ENCODE peak calls at places on chromosome 17, in nine cellular contexts. One of them, this sample, is unnamed.
A peak's percentile ranks its signal among the peaks of the same experiment; 100 is the strongest.

GRCh38 chr17:75181608-75182318 is 996 bp downstream of the SUMO2 start:
- DNase-seq in pancreas: no peak
- DNase-seq in iPS-NIHi11: no peak
- DNase-seq in stimulated activated CD8-positive, alpha-beta memory T cell treated with anti-CD3 and anti-CD28 coated beads, Interleukin-4, amount 100 ng/mL, for 24 hours: peak; percentile 26
- DNase-seq in B cell: peak; percentile 51
- DNase-seq in stimulated activated CD4-positive, alpha-beta T cell treated with anti-CD3 and anti-CD28 coated beads, Interleukin-1b, Interleukin-23, amount 100 ng/mL, for 1 hour: peak; percentile 14
- DNase-seq in testis: peak; percentile 53
- DNase-seq in GM20000: peak; percentile 45
- DNase-seq in A549: no peak
- DNase-seq in this sample: no peak

GRCh38 chr17:82659886-82660285 is 11.6 kb upstream of the WDR45B start:
- DNase-seq in pancreas: no peak
- DNase-seq in iPS-NIHi11: no peak
- DNase-seq in stimulated activated CD8-positive, alpha-beta memory T cell treated with anti-CD3 and anti-CD28 coated beads, Interleukin-4, amount 100 ng/mL, for 24 hours: no peak
- DNase-seq in B cell: no peak
- DNase-seq in stimulated activated CD4-positive, alpha-beta T cell treated with anti-CD3 and anti-CD28 coated beads, Interleukin-1b, Interleukin-23, amount 100 ng/mL, for 1 hour: no peak
- DNase-seq in testis: no peak
- DNase-seq in GM20000: no peak
- DNase-seq in A549: no peak
- DNase-seq in this sample: no peak

GRCh38 chr17:42456223-42457106 is 2.2 kb upstream of the ATP6V0A1 start:
- DNase-seq in pancreas: no peak
- DNase-seq in iPS-NIHi11: no peak
- DNase-seq in stimulated activated CD8-positive, alpha-beta memory T cell treated with anti-CD3 and anti-CD28 coated beads, Interleukin-4, amount 100 ng/mL, for 24 hours: no peak
- DNase-seq in B cell: peak; percentile 46
- DNase-seq in stimulated activated CD4-positive, alpha-beta T cell treated with anti-CD3 and anti-CD28 coated beads, Interleukin-1b, Interleukin-23, amount 100 ng/mL, for 1 hour: no peak
- DNase-seq in testis: peak; percentile 43
- DNase-seq in GM20000: peak; percentile 67
- DNase-seq in A549: no peak
- DNase-seq in this sample: no peak

GRCh38 chr17:79843475-79843916 is 4.3 kb upstream of the CBX4 start:
- DNase-seq in pancreas: peak; percentile 42
- DNase-seq in iPS-NIHi11: no peak
- DNase-seq in stimulated activated CD8-positive, alpha-beta memory T cell treated with anti-CD3 and anti-CD28 coated beads, Interleukin-4, amount 100 ng/mL, for 24 hours: no peak
- DNase-seq in B cell: no peak
- DNase-seq in stimulated activated CD4-positive, alpha-beta T cell treated with anti-CD3 and anti-CD28 coated beads, Interleukin-1b, Interleukin-23, amount 100 ng/mL, for 1 hour: no peak
- DNase-seq in testis: no peak
- DNase-seq in GM20000: no peak
- DNase-seq in A549: no peak
- DNase-seq in this sample: no peak

GRCh38 chr17:29205047-29205446 is 24.8 kb upstream of the MYO18A start:
- DNase-seq in pancreas: no peak
- DNase-seq in iPS-NIHi11: no peak
- DNase-seq in stimulated activated CD8-positive, alpha-beta memory T cell treated with anti-CD3 and anti-CD28 coated beads, Interleukin-4, amount 100 ng/mL, for 24 hours: no peak
- DNase-seq in B cell: no peak
- DNase-seq in stimulated activated CD4-positive, alpha-beta T cell treated with anti-CD3 and anti-CD28 coated beads, Interleukin-1b, Interleukin-23, amount 100 ng/mL, for 1 hour: no peak
- DNase-seq in testis: peak; percentile 75
- DNase-seq in GM20000: no peak
- DNase-seq in A549: no peak
- DNase-seq in this sample: no peak

GRCh38 chr17:66695098-66695497 is 139.8 kb upstream of the CACNG5 start:
- DNase-seq in pancreas: no peak
- DNase-seq in iPS-NIHi11: no peak
- DNase-seq in stimulated activated CD8-positive, alpha-beta memory T cell treated with anti-CD3 and anti-CD28 coated beads, Interleukin-4, amount 100 ng/mL, for 24 hours: no peak
- DNase-seq in B cell: no peak
- DNase-seq in stimulated activated CD4-positive, alpha-beta T cell treated with anti-CD3 and anti-CD28 coated beads, Interleukin-1b, Interleukin-23, amount 100 ng/mL, for 1 hour: no peak
- DNase-seq in testis: no peak
- DNase-seq in GM20000: no peak
- DNase-seq in A549: no peak
- DNase-seq in this sample: no peak

GRCh38 chr17:55708575-55708974 is 14.1 kb downstream of the TMEM100 start:
- DNase-seq in pancreas: no peak
- DNase-seq in iPS-NIHi11: no peak
- DNase-seq in stimulated activated CD8-positive, alpha-beta memory T cell treated with anti-CD3 and anti-CD28 coated beads, Interleukin-4, amount 100 ng/mL, for 24 hours: no peak
- DNase-seq in B cell: no peak
- DNase-seq in stimulated activated CD4-positive, alpha-beta T cell treated with anti-CD3 and anti-CD28 coated beads, Interleukin-1b, Interleukin-23, amount 100 ng/mL, for 1 hour: no peak
- DNase-seq in testis: no peak
- DNase-seq in GM20000: no peak
- DNase-seq in A549: no peak
- DNase-seq in this sample: no peak

GRCh38 chr17:40075216-40076100 is 12.7 kb downstream of the THRA start:
- DNase-seq in pancreas: peak; percentile 90
- DNase-seq in iPS-NIHi11: peak; percentile 77
- DNase-seq in stimulated activated CD8-positive, alpha-beta memory T cell treated with anti-CD3 and anti-CD28 coated beads, Interleukin-4, amount 100 ng/mL, for 24 hours: no peak
- DNase-seq in B cell: peak; percentile 66
- DNase-seq in stimulated activated CD4-positive, alpha-beta T cell treated with anti-CD3 and anti-CD28 coated beads, Interleukin-1b, Interleukin-23, amount 100 ng/mL, for 1 hour: peak; percentile 64
- DNase-seq in testis: peak; percentile 78
- DNase-seq in GM20000: peak; percentile 74
- DNase-seq in A549: no peak
- DNase-seq in this sample: peak; percentile 77

GRCh38 chr17:57536289-57536688 is 208.8 kb downstream of the CCDC182 start:
- DNase-seq in pancreas: no peak
- DNase-seq in iPS-NIHi11: no peak
- DNase-seq in stimulated activated CD8-positive, alpha-beta memory T cell treated with anti-CD3 and anti-CD28 coated beads, Interleukin-4, amount 100 ng/mL, for 24 hours: no peak
- DNase-seq in B cell: no peak
- DNase-seq in stimulated activated CD4-positive, alpha-beta T cell treated with anti-CD3 and anti-CD28 coated beads, Interleukin-1b, Interleukin-23, amount 100 ng/mL, for 1 hour: no peak
- DNase-seq in testis: no peak
- DNase-seq in GM20000: no peak
- DNase-seq in A549: no peak
- DNase-seq in this sample: no peak

GRCh38 chr17:10380631-10381408 is 8.0 kb upstream of the MYH13 start:
- DNase-seq in pancreas: no peak
- DNase-seq in iPS-NIHi11: no peak
- DNase-seq in stimulated activated CD8-positive, alpha-beta memory T cell treated with anti-CD3 and anti-CD28 coated beads, Interleukin-4, amount 100 ng/mL, for 24 hours: no peak
- DNase-seq in B cell: no peak
- DNase-seq in stimulated activated CD4-positive, alpha-beta T cell treated with anti-CD3 and anti-CD28 coated beads, Interleukin-1b, Interleukin-23, amount 100 ng/mL, for 1 hour: no peak
- DNase-seq in testis: no peak
- DNase-seq in GM20000: no peak
- DNase-seq in A549: no peak
- DNase-seq in this sample: no peak

GRCh38 chr17:72349508-72350472 is 229.0 kb downstream of the SOX9 start:
- DNase-seq in pancreas: no peak
- DNase-seq in iPS-NIHi11: no peak
- DNase-seq in stimulated activated CD8-positive, alpha-beta memory T cell treated with anti-CD3 and anti-CD28 coated beads, Interleukin-4, amount 100 ng/mL, for 24 hours: no peak
- DNase-seq in B cell: no peak
- DNase-seq in stimulated activated CD4-positive, alpha-beta T cell treated with anti-CD3 and anti-CD28 coated beads, Interleukin-1b, Interleukin-23, amount 100 ng/mL, for 1 hour: no peak
- DNase-seq in testis: no peak
- DNase-seq in GM20000: no peak
- DNase-seq in A549: no peak
- DNase-seq in this sample: no peak

GRCh38 chr17:16973760-16974540 is 2.0 kb upstream of the TNFRSF13B start:
- DNase-seq in pancreas: no peak
- DNase-seq in iPS-NIHi11: no peak
- DNase-seq in stimulated activated CD8-positive, alpha-beta memory T cell treated with anti-CD3 and anti-CD28 coated beads, Interleukin-4, amount 100 ng/mL, for 24 hours: no peak
- DNase-seq in B cell: peak; percentile 85
- DNase-seq in stimulated activated CD4-positive, alpha-beta T cell treated with anti-CD3 and anti-CD28 coated beads, Interleukin-1b, Interleukin-23, amount 100 ng/mL, for 1 hour: no peak
- DNase-seq in testis: no peak
- DNase-seq in GM20000: no peak
- DNase-seq in A549: no peak
- DNase-seq in this sample: no peak